ENCODE peak calls at places on chromosomes 4 and X, in seven cellular contexts. R, U, N, I, Q, J and L are unnamed samples.

GRCh38 chr4:57078685-57079521 is 31.3 kb downstream of the IGFBP7 start:
- DNase-seq in N (no peak), I (peak; percentile 90), Q (peak; percentile 20), R (no peak), U (no peak), J (peak; percentile 95), L (peak; percentile 97)

GRCh38 chrX:3520987-3521875 is 174.8 kb upstream of the MXRA5 start:
- DNase-seq in I (no peak), N (no peak), J (no peak), U (no peak), R (no peak), Q (peak; percentile 41), L (peak; percentile 14)

GRCh38 chrX:23578079-23578478 is 89.2 kb upstream of the PRDX4 start:
- DNase-seq in R (no peak), U (peak; percentile 4), Q (peak; percentile 47), N (no peak), I (peak; percentile 17), J (peak; percentile 32), L (peak; percentile 1)

GRCh38 chr4:26525136-26525535 is 34.9 kb upstream of the CCKAR start:
- DNase-seq in J (peak; percentile 52), Q (peak; percentile 61), N (no peak), U (peak; percentile 17), I (peak; percentile 25), R (no peak), L (peak; percentile 35)

GRCh38 chr4:82578935-82579334 is 17.1 kb upstream of the TMEM150C start:
- DNase-seq in Q (no peak), I (no peak), R (no peak), N (no peak), J (no peak), U (peak; percentile 4), L (peak; percentile 10)

GRCh38 chr4:151417766-151418376 is 8.9 kb downstream of the FHIP1A start:
- DNase-seq in J (no peak), N (no peak), I (peak; percentile 61), Q (no peak), R (no peak), U (peak; percentile 16), L (no peak)

GRCh38 chr4:108240356-108240755 is 71.6 kb upstream of the LEF1 start:
- DNase-seq in I (peak; percentile 2), R (no peak), N (no peak), Q (peak; percentile 2), U (no peak), J (no peak), L (peak; percentile 66)

GRCh38 chrX:20274121-20274520 is 7.4 kb upstream of the RPS6KA3 start:
- DNase-seq in Q (no peak), J (no peak), R (no peak), U (no peak), I (no peak), N (no peak), L (no peak)

GRCh38 chr4:41835321-41835995 is 86.9 kb upstream of the PHOX2B start:
- DNase-seq in N (no peak), J (no peak), I (no peak), Q (no peak), U (no peak), R (no peak), L (no peak)

GRCh38 chr4:90951037-90951436 is 823.8 kb downstream of the CCSER1 start:
- DNase-seq in R (no peak), J (peak; percentile 96), I (peak; percentile 88), U (peak; percentile 80), Q (no peak), N (no peak), L (peak; percentile 93)

GRCh38 chrX:6120329-6120728 is 108.3 kb downstream of the NLGN4X start:
- DNase-seq in J (no peak), Q (no peak), N (no peak), I (no peak), U (no peak), R (no peak), L (no peak)

GRCh38 chr4:150231108-150231770 is 153.0 kb downstream of the DCLK2 start:
- DNase-seq in J (no peak), N (no peak), I (no peak), U (no peak), Q (no peak), R (no peak), L (no peak)

GRCh38 chr4:16078195-16078756 is 5.5 kb downstream of the PROM1 start:
- DNase-seq in N (no peak), J (peak; percentile 22), I (peak; percentile 16), U (no peak), Q (no peak), R (no peak), L (no peak)

GRCh38 chr4:174521800-174522182 is 497 bp downstream of the HPGD start:
- DNase-seq in J (peak; percentile 35), Q (no peak), R (peak; percentile 71), N (peak; percentile 16), U (no peak), I (peak; percentile 22), L (no peak)

GRCh38 chrX:22373766-22374165 is 101.1 kb downstream of the CBLL2 start:
- DNase-seq in I (no peak), J (peak; percentile 69), Q (no peak), U (no peak), N (no peak), R (no peak), L (no peak)

GRCh38 chr4:5036239-5036638 is 15.0 kb upstream of the STK32B start:
- DNase-seq in R (no peak), N (no peak), Q (peak; percentile 86), U (peak; percentile 52), J (peak; percentile 10), I (no peak), L (peak; percentile 60)

GRCh38 chrX:8067754-8068469 is 103.2 kb downstream of the VCX2 start:
- DNase-seq in R (peak; percentile 4), N (no peak), J (peak; percentile 86), U (peak; percentile 13), I (peak; percentile 49), Q (no peak), L (no peak)

GRCh38 chr4:102492531-102493241 is 8.5 kb upstream of the NFKB1 start:
- DNase-seq in U (peak; percentile 44), R (no peak), N (no peak), I (no peak), Q (no peak), J (peak; percentile 45), L (no peak)

GRCh38 chr4:25621027-25621930 is 34.4 kb upstream of the SLC34A2 start:
- DNase-seq in I (no peak), R (no peak), N (no peak), J (no peak), U (no peak), Q (peak; percentile 4), L (peak; percentile 2)

GRCh38 chrX:106894978-106895452 is 8.1 kb downstream of the RIPPLY1 start:
- DNase-seq in U (peak; percentile 74), Q (peak; percentile 71), R (no peak), I (peak; percentile 73), N (peak; percentile 33), J (peak; percentile 77), L (peak; percentile 72)

GRCh38 chrX:63922221-63922620 is 137.2 kb upstream of the ARHGEF9 start:
- DNase-seq in J (peak; percentile 27), I (peak; percentile 9), R (no peak), U (peak; percentile 12), N (no peak), Q (peak; percentile 28), L (peak; percentile 17)

GRCh38 chrX:107718156-107718621 is 57.4 kb downstream of the TSC22D3 start:
- DNase-seq in R (peak; percentile 85), Q (peak; percentile 89), I (peak; percentile 69), N (peak; percentile 82), J (peak; percentile 70), U (peak; percentile 90), L (peak; percentile 92)

DNA sequence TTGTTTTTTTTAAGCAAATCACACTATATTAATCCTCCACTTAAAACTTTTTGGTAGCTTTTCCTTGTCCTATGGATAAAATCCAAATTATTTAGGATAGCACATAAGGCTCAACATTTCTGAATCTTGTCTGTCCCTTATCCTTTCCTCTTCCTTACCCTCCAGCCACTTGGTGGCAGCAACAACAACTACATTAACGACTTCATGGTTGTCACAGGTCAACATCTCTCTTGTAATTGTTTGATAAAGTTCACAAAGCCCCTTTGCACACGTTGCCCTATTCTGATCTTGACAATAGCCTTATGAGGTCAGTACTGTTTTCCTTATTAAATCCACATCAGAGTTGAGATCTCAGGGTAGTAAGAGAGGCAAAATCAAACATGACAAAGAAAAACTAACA is 269.0 kb upstream of the PABPC4L start:
- DNase-seq in I (no peak), U (peak; percentile 26), J (no peak), Q (no peak), R (peak; percentile 62), N (no peak), L (peak; percentile 28)
- TF ChIP-seq CTCF in I (no peak), U (peak; percentile 39), J (peak; percentile 7), Q (no peak), R (no peak), N (no peak), L (peak; percentile 39)

DNA sequence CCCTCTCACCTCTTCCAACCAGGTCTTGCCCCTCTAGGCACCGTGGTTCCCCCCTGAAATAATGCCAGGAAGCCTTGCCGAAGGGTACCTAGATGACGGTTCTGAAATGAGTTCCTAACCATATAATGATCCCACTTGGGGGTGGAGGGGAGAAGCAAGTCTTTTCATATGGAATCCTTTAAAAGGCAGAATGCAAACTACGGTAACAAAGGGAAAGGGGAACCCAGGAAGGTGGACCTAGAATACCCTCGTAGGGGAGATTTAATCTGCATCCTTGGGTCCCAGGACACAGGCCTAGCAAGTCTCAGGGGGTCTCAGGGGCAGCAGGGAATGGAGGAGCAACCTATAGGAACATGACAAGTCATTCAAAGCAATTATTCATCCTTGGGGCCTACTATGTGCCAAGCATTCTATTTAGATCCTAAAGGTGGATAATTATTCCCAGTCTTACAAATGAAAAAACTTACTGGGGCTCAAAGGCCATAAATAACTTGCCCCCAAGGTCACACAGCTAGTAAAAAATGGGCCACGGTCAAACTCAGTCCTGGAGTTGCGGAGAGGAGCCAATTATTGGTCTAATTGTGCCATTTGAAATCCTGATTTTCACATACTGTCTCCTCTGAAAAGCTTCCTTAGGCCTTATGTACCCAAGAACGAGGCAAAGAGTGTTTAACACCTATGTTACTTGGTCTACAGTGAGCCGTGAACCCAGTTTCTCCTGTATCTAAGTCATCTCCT is 8.8 kb downstream of the BCOR start:
- DNase-seq in R (no peak), I (no peak), N (no peak), J (no peak), U (no peak), Q (no peak), L (no peak)
- H3K4me3 ChIP-seq in R (no peak overlapping the region), I (no peak overlapping the region), N (no peak overlapping the region), J (no peak overlapping the region), U (no peak overlapping the region), Q (no peak overlapping the region), L (no peak overlapping the region)

DNA sequence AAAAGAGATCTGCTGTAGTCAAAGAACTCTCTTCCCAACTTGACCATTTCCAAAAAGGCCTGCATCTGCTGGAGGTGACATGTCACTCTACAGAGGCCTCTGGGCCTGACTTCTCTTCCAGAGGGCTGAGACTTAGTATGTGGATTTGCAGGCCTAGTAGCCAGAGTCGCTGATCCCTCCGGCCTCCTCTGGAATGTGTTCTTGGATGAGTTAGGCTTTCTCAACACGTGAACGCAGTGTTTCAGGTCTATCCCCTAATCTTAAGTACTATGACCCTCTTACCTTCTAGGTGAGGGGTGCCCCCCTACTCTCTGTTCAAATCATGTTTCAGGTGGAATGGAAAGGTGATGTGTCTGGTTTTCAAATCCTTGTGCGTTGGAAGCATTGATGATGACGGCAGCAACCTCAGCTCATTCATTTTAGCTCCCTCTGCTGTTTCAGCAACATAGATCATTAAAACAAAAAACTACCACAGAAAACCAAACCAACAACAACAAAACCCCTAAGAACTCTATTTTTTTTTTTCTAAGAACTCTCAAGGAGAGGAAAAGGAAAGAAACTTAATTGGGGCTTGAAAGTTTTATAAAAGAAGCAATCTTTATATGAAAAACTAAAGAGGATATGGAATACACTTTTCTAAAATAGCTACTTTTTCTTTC is 56.4 kb downstream of the RWDD4 start:
- DNase-seq in U (peak; percentile 44), N (no peak), J (peak; percentile 38), Q (peak; percentile 50), I (peak; percentile 12), R (peak; percentile 7), L (peak; percentile 61)
- TF ChIP-seq CTCF in U (peak; percentile 44), N (no peak), J (peak; percentile 36), Q (peak; percentile 50), I (no peak), R (no peak), L (peak; percentile 65)

GRCh38 chr4:152643153-152644035 is 36.4 kb downstream of the TMEM154 start:
- DNase-seq in U (peak; percentile 39), Q (no peak), N (no peak), R (peak; percentile 31), I (no peak), J (no peak), L (no peak)
- H3K4me3 ChIP-seq in U (no peak overlapping the region), Q (no peak overlapping the region), N (no peak overlapping the region), R (no peak overlapping the region), I (no peak overlapping the region), J (no peak overlapping the region), L (no peak overlapping the region)